ENCODE peak calls at places on chromosomes 4 and X, in seven cellular contexts. K is stimulated activated CD8-positive, alpha-beta memory T cell treated with anti-CD3 and anti-CD28 coated beads, Interleukin-15, amount 100 ng/mL, for 24 hours; A is central memory CD4-positive, alpha-beta T cell; H is fibroblast of the aortic adventitia; I is neuronal stem cell; O is omental fat pad; X is AG10803. E is an unnamed sample.

GRCh38 chr4:48706741-48707140 is 73.3 kb downstream of the FRYL start:
- DNase-seq in K (no peak), A (no peak), H (no peak), I (no peak), O (no peak), X (no peak), E (no peak)

GRCh38 chr4:177047070-177047850 is 254.5 kb upstream of the VEGFC start:
- DNase-seq in K (peak; percentile 7), A (peak; percentile 19), H (peak; percentile 87), I (peak; percentile 65), O (no peak), X (peak; percentile 78), E (no peak)

GRCh38 chrX:52346462-52347165 is 22.2 kb upstream of the XAGE2 start:
- DNase-seq in K (no peak), A (no peak), H (no peak), I (no peak), O (no peak), X (no peak), E (no peak)

GRCh38 chr4:6591305-6591704 is 16.3 kb downstream of the MAN2B2 start:
- DNase-seq in K (no peak), A (no peak), H (no peak), I (no peak), O (no peak), X (no peak), E (no peak)

GRCh38 chrX:48938721-48939416 is 18.5 kb downstream of the OTUD5 start:
- DNase-seq in K (no peak), A (peak; percentile 78), H (no peak), I (no peak), O (no peak), X (no peak), E (no peak)

GRCh38 chrX:37918168-37918567 is 70.8 kb upstream of the DYNLT3 start:
- DNase-seq in K (no peak), A (no peak), H (no peak), I (no peak), O (no peak), X (no peak), E (no peak)

GRCh38 chr4:157045507-157046127 is 30.3 kb upstream of the GLRB start:
- DNase-seq in K (no peak), A (no peak), H (peak; percentile 79), I (peak; percentile 17), O (no peak), X (peak; percentile 75), E (no peak)

GRCh38 chr4:124135409-124135813 is 577.1 kb downstream of the ANKRD50 start:
- DNase-seq in K (no peak), A (no peak), H (peak; percentile 99), I (no peak), O (no peak), X (peak; percentile 37), E (no peak)

GRCh38 chr4:162422312-162422711 is 258.5 kb upstream of the FSTL5 start:
- DNase-seq in K (no peak), A (no peak), H (no peak), I (no peak), O (no peak), X (no peak), E (no peak)

GRCh38 chr4:148065069-148065468 is 333.2 kb downstream of the ARHGAP10 start:
- DNase-seq in K (no peak), A (no peak), H (peak; percentile 77), I (no peak), O (peak; percentile 36), X (peak; percentile 90), E (no peak)

GRCh38 chr4:178027796-178028195 is 585.6 kb upstream of the AGA start:
- DNase-seq in K (no peak), A (no peak), H (no peak), I (no peak), O (no peak), X (no peak), E (no peak)

GRCh38 chr4:55396305-55397023 is 707 bp downstream of the TMEM165 start:
- DNase-seq in K (no peak), A (peak; percentile 9), H (peak; percentile 74), I (peak; percentile 39), O (no peak), X (peak; percentile 71), E (no peak)

E was measured in D721Med.